ENCODE peak calls at places on chromosomes 7 and 10, in five cellular contexts. One of them, this sample, is unnamed.

GRCh38 chr10:119256030-119256429 is 48.7 kb downstream of the GRK5 start:
- DNase-seq in psoas muscle: no peak
- DNase-seq in AG08395: no peak
- DNase-seq in AG10803: no peak
- DNase-seq in astrocyte of the cerebellum: no peak
- DNase-seq in this sample: no peak

GRCh38 chr10:1368772-1369171 is 312.6 kb downstream of the WDR37 start:
- DNase-seq in astrocyte of the cerebellum: no peak
- DNase-seq in AG10803: no peak
- DNase-seq in AG08395: no peak
- DNase-seq in psoas muscle: no peak
- DNase-seq in this sample: peak

GRCh38 chr10:60448246-60448645 is 58.6 kb upstream of the ANK3 start:
- DNase-seq in astrocyte of the cerebellum: no peak
- DNase-seq in AG08395: peak
- DNase-seq in psoas muscle: no peak
- DNase-seq in AG10803: no peak
- DNase-seq in this sample: no peak

GRCh38 chr10:60430836-60431597 is 41.3 kb upstream of the ANK3 start:
- DNase-seq in AG10803: no peak
- DNase-seq in psoas muscle: no peak
- DNase-seq in astrocyte of the cerebellum: no peak
- DNase-seq in AG08395: no peak
- DNase-seq in this sample: no peak

GRCh38 chr10:11425672-11426071 is 185.8 kb downstream of the USP6NL start:
- DNase-seq in AG10803: peak
- DNase-seq in psoas muscle: no peak
- DNase-seq in astrocyte of the cerebellum: no peak
- DNase-seq in AG08395: no peak
- DNase-seq in this sample: no peak

GRCh38 chr7:2003931-2004812 is 228.6 kb downstream of the MAD1L1 start:
- DNase-seq in astrocyte of the cerebellum: no peak
- DNase-seq in AG10803: no peak
- DNase-seq in psoas muscle: peak
- DNase-seq in AG08395: no peak
- DNase-seq in this sample: peak

GRCh38 chr10:129785536-129785981 is 178.5 kb downstream of the EBF3 start:
- DNase-seq in psoas muscle: no peak
- DNase-seq in AG08395: no peak
- DNase-seq in astrocyte of the cerebellum: no peak
- DNase-seq in AG10803: no peak
- DNase-seq in this sample: no peak

GRCh38 chr7:13359656-13360055 is 629.8 kb downstream of the ETV1 start:
- DNase-seq in psoas muscle: no peak
- DNase-seq in AG08395: no peak
- DNase-seq in astrocyte of the cerebellum: no peak
- DNase-seq in AG10803: no peak
- DNase-seq in this sample: no peak

GRCh38 chr7:27101906-27102577 is 441 bp downstream of the HOXA2 start:
- DNase-seq in AG10803: no peak
- DNase-seq in astrocyte of the cerebellum: no peak
- DNase-seq in AG08395: no peak
- DNase-seq in psoas muscle: no peak
- DNase-seq in this sample: no peak

GRCh38 chr7:99997545-99998137 is 17.8 kb upstream of the ZKSCAN1 start:
- DNase-seq in psoas muscle: peak
- DNase-seq in astrocyte of the cerebellum: no peak
- DNase-seq in AG10803: peak
- DNase-seq in AG08395: peak
- DNase-seq in this sample: peak